ENCODE peak calls at places on chromosomes 6 and 20, in nine cellular contexts. U is neural progenitor cell; M is T follicular helper cell; T is NCI-H774; K is SHP77 treated with DMSO at 0.1 percent for 48 hours; N is activated CD4-positive, CD25-positive, alpha-beta regulatory T cell treated with anti-CD3 and anti-CD28 coated beads, Interleukin-2, amount 50 U/mL, for 16 hours; H is iPS-NIHi11; B is neuronal stem cell; X is HS-27A. Q is an unnamed sample.

GRCh38 chr6:105072799-105073199 is 107.0 kb downstream of the POPDC3 start:
- DNase-seq in U (no peak), M (no peak), T (no peak), K (no peak), N (no peak), H (no peak), B (no peak), X (no peak), Q (peak; percentile 55)

GRCh38 chr6:132084811-132085509 is 133.8 kb upstream of the CCN2 start:
- DNase-seq in U (no peak), M (no peak), T (no peak), K (no peak), N (no peak), H (no peak), B (no peak), X (peak; percentile 95), Q (peak; percentile 99)

GRCh38 chr6:41894366-41895299 is 542 bp downstream of the USP49 start:
- DNase-seq in U (peak; percentile 46), M (no peak), T (no peak), K (no peak), N (peak; percentile 5), H (no peak), B (no peak), X (no peak), Q (peak; percentile 27)

GRCh38 chr6:158808918-158809678 is 10.1 kb downstream of the EZR start:
- DNase-seq in U (no peak), M (peak; percentile 48), T (peak; percentile 18), K (no peak), N (no peak), H (no peak), B (no peak), X (no peak), Q (no peak)

GRCh38 chr20:25277051-25277801 is 29.3 kb downstream of the PYGB start:
- DNase-seq in U (no peak), M (no peak), T (no peak), K (no peak), N (no peak), H (no peak), B (no peak), X (no peak), Q (no peak)

GRCh38 chr6:13190391-13190790 is 137.9 kb downstream of the TBC1D7 start:
- DNase-seq in U (no peak), M (no peak), T (no peak), K (no peak), N (no peak), H (no peak), B (no peak), X (no peak), Q (no peak)

GRCh38 chr6:20340459-20340858 is 61.2 kb upstream of the E2F3 start:
- DNase-seq in U (no peak), M (no peak), T (no peak), K (peak; percentile 5), N (no peak), H (no peak), B (no peak), X (no peak), Q (peak; percentile 31)

GRCh38 chr6:34656378-34657036 is 40.1 kb downstream of the ILRUN start:
- DNase-seq in U (no peak), M (no peak), T (peak; percentile 92), K (peak; percentile 76), N (no peak), H (peak; percentile 17), B (no peak), X (no peak), Q (peak; percentile 82)

GRCh38 chr6:163490826-163491577 is 76.5 kb downstream of the QKI start:
- DNase-seq in U (peak; percentile 8), M (no peak), T (no peak), K (no peak), N (no peak), H (no peak), B (no peak), X (no peak), Q (peak; percentile 40)

GRCh38 chr20:46931699-46932098 is 37.1 kb downstream of the EYA2 start:
- DNase-seq in U (no peak), M (no peak), T (no peak), K (no peak), N (no peak), H (no peak), B (no peak), X (no peak), Q (no peak)

GRCh38 chr6:125584468-125584939 is 164.9 kb upstream of the HEY2 start:
- DNase-seq in U (peak; percentile 83), M (no peak), T (peak; percentile 76), K (no peak), N (no peak), H (peak; percentile 74), B (peak; percentile 39), X (no peak), Q (peak; percentile 76)

GRCh38 chr6:34414999-34415858 is 10.6 kb downstream of the RPS10 start:
- DNase-seq in U (no peak), M (peak; percentile 21), T (no peak), K (peak; percentile 22), N (no peak), H (no peak), B (no peak), X (no peak), Q (peak; percentile 80)

GRCh38 chr20:63224272-63225081 is 8.5 kb upstream of the YTHDF1 start:
- DNase-seq in U (peak; percentile 58), M (no peak), T (peak; percentile 12), K (peak; percentile 86), N (no peak), H (peak; percentile 56), B (no peak), X (peak; percentile 52), Q (peak; percentile 87)

GRCh38 chr20:49132995-49133451 is 55.1 kb downstream of the STAU1 start:
- DNase-seq in U (peak; percentile 74), M (peak; percentile 3), T (no peak), K (no peak), N (no peak), H (peak; percentile 45), B (peak; percentile 39), X (peak; percentile 35), Q (peak; percentile 85)